ENCODE peak calls at places on chromosomes 7 and 10, in six cellular contexts. One of them, this sample, is unnamed.

GRCh38 chr7:135147899-135148721 is at the start of gene TMEM140:
- DNase-seq in NCI-H146: no peak
- DNase-seq in NCI-H1694: no peak
- DNase-seq in brain microvascular endothelial cell: peak; percentile 66
- DNase-seq in substantia nigra: no peak
- DNase-seq in PC-3: peak; percentile 75
- DNase-seq in this sample: peak; percentile 52

GRCh38 chr10:125026036-125026931 is 84.4 kb downstream of the ZRANB1 start:
- DNase-seq in NCI-H1694: no peak
- DNase-seq in brain microvascular endothelial cell: no peak
- DNase-seq in substantia nigra: no peak
- DNase-seq in NCI-H146: no peak
- DNase-seq in PC-3: no peak
- DNase-seq in this sample: no peak

GRCh38 chr7:54946271-54946670 is 72.5 kb upstream of the EGFR start:
- DNase-seq in brain microvascular endothelial cell: no peak
- DNase-seq in substantia nigra: no peak
- DNase-seq in NCI-H146: no peak
- DNase-seq in PC-3: peak; percentile 59
- DNase-seq in NCI-H1694: no peak
- DNase-seq in this sample: peak; percentile 85

GRCh38 chr7:12162420-12163113 is 48.5 kb upstream of the TMEM106B start:
- DNase-seq in brain microvascular endothelial cell: peak; percentile 58
- DNase-seq in NCI-H1694: no peak
- DNase-seq in NCI-H146: no peak
- DNase-seq in PC-3: peak; percentile 90
- DNase-seq in substantia nigra: no peak
- DNase-seq in this sample: no peak

GRCh38 chr7:73612598-73613269 is 11.6 kb downstream of the MLXIPL start:
- DNase-seq in NCI-H146: peak; percentile 61
- DNase-seq in PC-3: peak; percentile 62
- DNase-seq in NCI-H1694: no peak
- DNase-seq in substantia nigra: no peak
- DNase-seq in brain microvascular endothelial cell: peak; percentile 25
- DNase-seq in this sample: peak; percentile 57

GRCh38 chr10:21084700-21085099 is 187.6 kb upstream of the NEBL start:
- DNase-seq in PC-3: no peak
- DNase-seq in substantia nigra: no peak
- DNase-seq in NCI-H1694: no peak
- DNase-seq in brain microvascular endothelial cell: no peak
- DNase-seq in NCI-H146: no peak
- DNase-seq in this sample: no peak

GRCh38 chr7:106644999-106645398 is 16.0 kb downstream of the CCDC71L start:
- DNase-seq in NCI-H146: no peak
- DNase-seq in PC-3: no peak
- DNase-seq in brain microvascular endothelial cell: no peak
- DNase-seq in substantia nigra: no peak
- DNase-seq in NCI-H1694: no peak
- DNase-seq in this sample: no peak

GRCh38 chr7:30726296-30727006 is 25.5 kb upstream of the INMT start:
- DNase-seq in NCI-H1694: no peak
- DNase-seq in PC-3: no peak
- DNase-seq in substantia nigra: no peak
- DNase-seq in brain microvascular endothelial cell: no peak
- DNase-seq in NCI-H146: no peak
- DNase-seq in this sample: no peak

GRCh38 chr7:148763622-148764021 is 64.9 kb downstream of the CUL1 start:
- DNase-seq in brain microvascular endothelial cell: no peak
- DNase-seq in PC-3: no peak
- DNase-seq in NCI-H1694: no peak
- DNase-seq in NCI-H146: no peak
- DNase-seq in substantia nigra: no peak
- DNase-seq in this sample: no peak

GRCh38 chr10:132546567-132547420 is 9.2 kb downstream of the INPP5A start:
- DNase-seq in brain microvascular endothelial cell: no peak
- DNase-seq in NCI-H1694: no peak
- DNase-seq in substantia nigra: no peak
- DNase-seq in PC-3: no peak
- DNase-seq in NCI-H146: no peak
- DNase-seq in this sample: no peak

GRCh38 chr10:133260895-133261725 is 15.6 kb downstream of the ADAM8 start:
- DNase-seq in NCI-H146: peak; percentile 59
- DNase-seq in substantia nigra: no peak
- DNase-seq in brain microvascular endothelial cell: no peak
- DNase-seq in PC-3: peak; percentile 28
- DNase-seq in NCI-H1694: no peak
- DNase-seq in this sample: peak; percentile 25

GRCh38 chr7:34058791-34059550 is 153.6 kb downstream of the BMPER start:
- DNase-seq in substantia nigra: no peak
- DNase-seq in NCI-H1694: peak; percentile 85
- DNase-seq in brain microvascular endothelial cell: no peak
- DNase-seq in NCI-H146: no peak
- DNase-seq in PC-3: no peak
- DNase-seq in this sample: no peak

GRCh38 chr7:92268921-92269320 is 23.1 kb downstream of the ANKIB1 start:
- DNase-seq in NCI-H146: no peak
- DNase-seq in substantia nigra: no peak
- DNase-seq in brain microvascular endothelial cell: no peak
- DNase-seq in NCI-H1694: no peak
- DNase-seq in PC-3: no peak
- DNase-seq in this sample: no peak

GRCh38 chr10:129531969-129532660 is 65.1 kb downstream of the MGMT start:
- DNase-seq in PC-3: no peak
- DNase-seq in NCI-H1694: no peak
- DNase-seq in brain microvascular endothelial cell: peak; percentile 43
- DNase-seq in NCI-H146: no peak
- DNase-seq in substantia nigra: no peak
- DNase-seq in this sample: no peak

GRCh38 chr7:80136276-80137045 is 1.8 kb downstream of the GNAI1 start:
- DNase-seq in NCI-H1694: peak; percentile 6
- DNase-seq in substantia nigra: no peak
- DNase-seq in NCI-H146: no peak
- DNase-seq in PC-3: peak; percentile 50
- DNase-seq in brain microvascular endothelial cell: no peak
- DNase-seq in this sample: peak; percentile 26

GRCh38 chr7:105748701-105749100 is 127.7 kb downstream of the ATXN7L1 start:
- DNase-seq in PC-3: no peak
- DNase-seq in brain microvascular endothelial cell: no peak
- DNase-seq in NCI-H146: no peak
- DNase-seq in NCI-H1694: no peak
- DNase-seq in substantia nigra: no peak
- DNase-seq in this sample: no peak

GRCh38 chr7:45713669-45714520 is 139.7 kb downstream of the ADCY1 start:
- DNase-seq in substantia nigra: no peak
- DNase-seq in PC-3: no peak
- DNase-seq in NCI-H1694: no peak
- DNase-seq in brain microvascular endothelial cell: no peak
- DNase-seq in NCI-H146: no peak
- DNase-seq in this sample: no peak

GRCh38 chr10:61643316-61643751 is 19.4 kb upstream of the CABCOCO1 start:
- DNase-seq in PC-3: peak; percentile 22
- DNase-seq in brain microvascular endothelial cell: peak; percentile 58
- DNase-seq in NCI-H146: peak; percentile 75
- DNase-seq in substantia nigra: no peak
- DNase-seq in NCI-H1694: peak; percentile 2
- DNase-seq in this sample: peak; percentile 77

GRCh38 chr10:60446855-60447254 is 57.2 kb upstream of the ANK3 start:
- DNase-seq in PC-3: peak; percentile 98
- DNase-seq in substantia nigra: no peak
- DNase-seq in NCI-H146: no peak
- DNase-seq in brain microvascular endothelial cell: no peak
- DNase-seq in NCI-H1694: no peak
- DNase-seq in this sample: no peak

GRCh38 chr7:64999165-65000004 is 7.1 kb downstream of the ERV3-1 start:
- DNase-seq in NCI-H1694: no peak
- DNase-seq in brain microvascular endothelial cell: peak; percentile 86
- DNase-seq in substantia nigra: no peak
- DNase-seq in NCI-H146: no peak
- DNase-seq in PC-3: peak; percentile 74
- DNase-seq in this sample: peak; percentile 85

GRCh38 chr10:15353471-15353870 is 17.6 kb downstream of the FAM171A1 start:
- DNase-seq in NCI-H146: peak; percentile 47
- DNase-seq in NCI-H1694: no peak
- DNase-seq in PC-3: no peak
- DNase-seq in brain microvascular endothelial cell: no peak
- DNase-seq in substantia nigra: no peak
- DNase-seq in this sample: no peak

GRCh38 chr10:95303535-95303934 is 12.7 kb upstream of the PDLIM1 start:
- DNase-seq in substantia nigra: no peak
- DNase-seq in brain microvascular endothelial cell: no peak
- DNase-seq in PC-3: peak; percentile 42
- DNase-seq in NCI-H1694: peak; percentile 80
- DNase-seq in NCI-H146: no peak
- DNase-seq in this sample: no peak

GRCh38 chr10:93821051-93821772 is 63.5 kb downstream of the LGI1 start:
- DNase-seq in substantia nigra: no peak
- DNase-seq in PC-3: peak; percentile 63
- DNase-seq in NCI-H1694: peak; percentile 22
- DNase-seq in NCI-H146: peak; percentile 47
- DNase-seq in brain microvascular endothelial cell: no peak
- DNase-seq in this sample: peak; percentile 65

GRCh38 chr10:101060951-101061813 is 607 bp upstream of the KAZALD1 start:
- DNase-seq in NCI-H1694: peak; percentile 91
- DNase-seq in substantia nigra: peak; percentile 75
- DNase-seq in NCI-H146: peak; percentile 94
- DNase-seq in brain microvascular endothelial cell: peak; percentile 84
- DNase-seq in PC-3: peak; percentile 90
- DNase-seq in this sample: peak; percentile 86

GRCh38 chr7:84497873-84498272 is 303.3 kb upstream of the SEMA3A start:
- DNase-seq in substantia nigra: no peak
- DNase-seq in PC-3: no peak
- DNase-seq in brain microvascular endothelial cell: no peak
- DNase-seq in NCI-H1694: no peak
- DNase-seq in NCI-H146: no peak
- DNase-seq in this sample: no peak